ENCODE peak calls at places on chromosomes 13 and 19, in eight cellular contexts. One of them, this sample, is unnamed.

GRCh38 chr13:90315061-90315460 is 1032.4 kb upstream of the MIR17HG start:
- DNase-seq in cardiac muscle cell: no peak
- DNase-seq in PC-9: no peak
- DNase-seq in left ventricle myocardium superior: no peak
- DNase-seq in SW 1271: no peak
- DNase-seq in pancreas: no peak
- DNase-seq in mucosa of gallbladder: no peak
- DNase-seq in thoracic aorta: no peak
- DNase-seq in this sample: peak

GRCh38 chr13:50969691-50970090 is 60.1 kb downstream of the RNASEH2B start:
- DNase-seq in cardiac muscle cell: peak
- DNase-seq in PC-9: no peak
- DNase-seq in left ventricle myocardium superior: no peak
- DNase-seq in SW 1271: no peak
- DNase-seq in pancreas: no peak
- DNase-seq in mucosa of gallbladder: no peak
- DNase-seq in thoracic aorta: no peak
- DNase-seq in this sample: peak

GRCh38 chr19:31285744-31286143 is 63.5 kb downstream of the TSHZ3 start:
- DNase-seq in cardiac muscle cell: peak
- DNase-seq in PC-9: no peak
- DNase-seq in left ventricle myocardium superior: no peak
- DNase-seq in SW 1271: no peak
- DNase-seq in pancreas: no peak
- DNase-seq in mucosa of gallbladder: no peak
- DNase-seq in thoracic aorta: no peak
- DNase-seq in this sample: peak

GRCh38 chr19:46303702-46304397 is 7.0 kb downstream of the HIF3A start:
- DNase-seq in cardiac muscle cell: peak
- DNase-seq in PC-9: peak
- DNase-seq in left ventricle myocardium superior: peak
- DNase-seq in SW 1271: no peak
- DNase-seq in pancreas: peak
- DNase-seq in mucosa of gallbladder: peak
- DNase-seq in thoracic aorta: no peak
- DNase-seq in this sample: peak

GRCh38 chr13:34155931-34156607 is 338.1 kb downstream of the RFC3 start:
- DNase-seq in cardiac muscle cell: peak
- DNase-seq in PC-9: peak
- DNase-seq in left ventricle myocardium superior: no peak
- DNase-seq in SW 1271: peak
- DNase-seq in pancreas: no peak
- DNase-seq in mucosa of gallbladder: no peak
- DNase-seq in thoracic aorta: no peak
- DNase-seq in this sample: no peak

GRCh38 chr19:18167975-18168645 is 5.5 kb upstream of the IFI30 start:
- DNase-seq in cardiac muscle cell: peak
- DNase-seq in PC-9: no peak
- DNase-seq in left ventricle myocardium superior: peak
- DNase-seq in SW 1271: peak
- DNase-seq in pancreas: no peak
- DNase-seq in mucosa of gallbladder: no peak
- DNase-seq in thoracic aorta: no peak
- DNase-seq in this sample: peak

GRCh38 chr19:58054792-58055482 is 4.1 kb upstream of the ZNF135 start:
- DNase-seq in cardiac muscle cell: peak
- DNase-seq in PC-9: no peak
- DNase-seq in left ventricle myocardium superior: peak
- DNase-seq in SW 1271: no peak
- DNase-seq in pancreas: no peak
- DNase-seq in mucosa of gallbladder: peak
- DNase-seq in thoracic aorta: no peak
- DNase-seq in this sample: peak

GRCh38 chr13:62209539-62209938 is 793.9 kb upstream of the PCDH20 start:
- DNase-seq in cardiac muscle cell: no peak
- DNase-seq in PC-9: no peak
- DNase-seq in left ventricle myocardium superior: no peak
- DNase-seq in SW 1271: no peak
- DNase-seq in pancreas: no peak
- DNase-seq in mucosa of gallbladder: no peak
- DNase-seq in thoracic aorta: no peak
- DNase-seq in this sample: no peak

GRCh38 chr13:22061371-22061805 is 390.5 kb downstream of the FGF9 start:
- DNase-seq in cardiac muscle cell: no peak
- DNase-seq in PC-9: no peak
- DNase-seq in left ventricle myocardium superior: no peak
- DNase-seq in SW 1271: no peak
- DNase-seq in pancreas: no peak
- DNase-seq in mucosa of gallbladder: no peak
- DNase-seq in thoracic aorta: no peak
- DNase-seq in this sample: no peak

GRCh38 chr19:18889949-18890745 is 5.8 kb downstream of the CERS1 start:
- DNase-seq in cardiac muscle cell: no peak
- DNase-seq in PC-9: no peak
- DNase-seq in left ventricle myocardium superior: no peak
- DNase-seq in SW 1271: no peak
- DNase-seq in pancreas: no peak
- DNase-seq in mucosa of gallbladder: no peak
- DNase-seq in thoracic aorta: no peak
- DNase-seq in this sample: no peak

GRCh38 chr19:35037716-35038622 is 3.6 kb upstream of the HPN start:
- DNase-seq in cardiac muscle cell: peak
- DNase-seq in PC-9: no peak
- DNase-seq in left ventricle myocardium superior: no peak
- DNase-seq in SW 1271: no peak
- DNase-seq in pancreas: no peak
- DNase-seq in mucosa of gallbladder: no peak
- DNase-seq in thoracic aorta: no peak
- DNase-seq in this sample: no peak

GRCh38 chr19:44764975-44765948 is 12.4 kb upstream of the CBLC start:
- DNase-seq in cardiac muscle cell: no peak
- DNase-seq in PC-9: peak
- DNase-seq in left ventricle myocardium superior: no peak
- DNase-seq in SW 1271: no peak
- DNase-seq in pancreas: no peak
- DNase-seq in mucosa of gallbladder: no peak
- DNase-seq in thoracic aorta: no peak
- DNase-seq in this sample: no peak

GRCh38 chr13:43242040-43242439 is 218.7 kb downstream of the DNAJC15 start:
- DNase-seq in cardiac muscle cell: no peak
- DNase-seq in PC-9: no peak
- DNase-seq in left ventricle myocardium superior: no peak
- DNase-seq in SW 1271: no peak
- DNase-seq in pancreas: no peak
- DNase-seq in mucosa of gallbladder: no peak
- DNase-seq in thoracic aorta: no peak
- DNase-seq in this sample: no peak

GRCh38 chr19:35608250-35608649 is 4.3 kb upstream of the HAUS5 start:
- DNase-seq in cardiac muscle cell: no peak
- DNase-seq in PC-9: no peak
- DNase-seq in left ventricle myocardium superior: no peak
- DNase-seq in SW 1271: no peak
- DNase-seq in pancreas: no peak
- DNase-seq in mucosa of gallbladder: no peak
- DNase-seq in thoracic aorta: no peak
- DNase-seq in this sample: no peak

GRCh38 chr19:6071103-6071485 is 39.2 kb downstream of the RFX2 start:
- DNase-seq in cardiac muscle cell: peak
- DNase-seq in PC-9: no peak
- DNase-seq in left ventricle myocardium superior: no peak
- DNase-seq in SW 1271: no peak
- DNase-seq in pancreas: no peak
- DNase-seq in mucosa of gallbladder: no peak
- DNase-seq in thoracic aorta: no peak
- DNase-seq in this sample: no peak

GRCh38 chr19:55188620-55189019 is 8.5 kb upstream of the SYT5 start:
- DNase-seq in cardiac muscle cell: peak
- DNase-seq in PC-9: no peak
- DNase-seq in left ventricle myocardium superior: no peak
- DNase-seq in SW 1271: peak
- DNase-seq in pancreas: no peak
- DNase-seq in mucosa of gallbladder: no peak
- DNase-seq in thoracic aorta: no peak
- DNase-seq in this sample: no peak

GRCh38 chr13:106105153-106105552 is 430.3 kb downstream of the EFNB2 start:
- DNase-seq in cardiac muscle cell: no peak
- DNase-seq in PC-9: peak
- DNase-seq in left ventricle myocardium superior: no peak
- DNase-seq in SW 1271: no peak
- DNase-seq in pancreas: no peak
- DNase-seq in mucosa of gallbladder: no peak
- DNase-seq in thoracic aorta: no peak
- DNase-seq in this sample: no peak

GRCh38 chr13:32211788-32212187 is 103.4 kb downstream of the ZAR1L start:
- DNase-seq in cardiac muscle cell: peak
- DNase-seq in PC-9: no peak
- DNase-seq in left ventricle myocardium superior: no peak
- DNase-seq in SW 1271: no peak
- DNase-seq in pancreas: no peak
- DNase-seq in mucosa of gallbladder: no peak
- DNase-seq in thoracic aorta: no peak
- DNase-seq in this sample: no peak

GRCh38 chr19:18738961-18739690 is 52.0 kb downstream of the COMP start:
- DNase-seq in cardiac muscle cell: no peak
- DNase-seq in PC-9: no peak
- DNase-seq in left ventricle myocardium superior: no peak
- DNase-seq in SW 1271: no peak
- DNase-seq in pancreas: no peak
- DNase-seq in mucosa of gallbladder: no peak
- DNase-seq in thoracic aorta: no peak
- DNase-seq in this sample: no peak

GRCh38 chr19:54315956-54316355 is 3.0 kb upstream of the LILRA5 start:
- DNase-seq in cardiac muscle cell: no peak
- DNase-seq in PC-9: no peak
- DNase-seq in left ventricle myocardium superior: no peak
- DNase-seq in SW 1271: no peak
- DNase-seq in pancreas: no peak
- DNase-seq in mucosa of gallbladder: no peak
- DNase-seq in thoracic aorta: no peak
- DNase-seq in this sample: no peak

GRCh38 chr19:39409886-39410619 is 2.4 kb upstream of the PLEKHG2 start:
- DNase-seq in cardiac muscle cell: peak
- DNase-seq in PC-9: no peak
- DNase-seq in left ventricle myocardium superior: peak
- DNase-seq in SW 1271: no peak
- DNase-seq in pancreas: peak
- DNase-seq in mucosa of gallbladder: peak
- DNase-seq in thoracic aorta: no peak
- DNase-seq in this sample: peak

GRCh38 chr19:44260343-44260681 is 626 bp downstream of the ZNF233 start:
- DNase-seq in cardiac muscle cell: no peak
- DNase-seq in PC-9: no peak
- DNase-seq in left ventricle myocardium superior: no peak
- DNase-seq in SW 1271: no peak
- DNase-seq in pancreas: no peak
- DNase-seq in mucosa of gallbladder: no peak
- DNase-seq in thoracic aorta: no peak
- DNase-seq in this sample: peak

GRCh38 chr19:35911790-35912189 is 3.7 kb upstream of the TYROBP start:
- DNase-seq in cardiac muscle cell: no peak
- DNase-seq in PC-9: no peak
- DNase-seq in left ventricle myocardium superior: no peak
- DNase-seq in SW 1271: no peak
- DNase-seq in pancreas: peak
- DNase-seq in mucosa of gallbladder: peak
- DNase-seq in thoracic aorta: no peak
- DNase-seq in this sample: no peak

GRCh38 chr13:73372691-73373627 is 314.2 kb downstream of the KLF5 start:
- DNase-seq in cardiac muscle cell: no peak
- DNase-seq in PC-9: no peak
- DNase-seq in left ventricle myocardium superior: no peak
- DNase-seq in SW 1271: no peak
- DNase-seq in pancreas: no peak
- DNase-seq in mucosa of gallbladder: no peak
- DNase-seq in thoracic aorta: no peak
- DNase-seq in this sample: no peak

GRCh38 chr13:113970810-113971470 is 2.9 kb downstream of the C13orf46 start:
- DNase-seq in cardiac muscle cell: peak
- DNase-seq in PC-9: peak
- DNase-seq in left ventricle myocardium superior: peak
- DNase-seq in SW 1271: no peak
- DNase-seq in pancreas: peak
- DNase-seq in mucosa of gallbladder: peak
- DNase-seq in thoracic aorta: peak
- DNase-seq in this sample: no peak

GRCh38 chr19:33621065-33621785 is 528 bp upstream of the CHST8 start:
- DNase-seq in cardiac muscle cell: no peak
- DNase-seq in PC-9: no peak
- DNase-seq in left ventricle myocardium superior: no peak
- DNase-seq in SW 1271: no peak
- DNase-seq in pancreas: no peak
- DNase-seq in mucosa of gallbladder: no peak
- DNase-seq in thoracic aorta: no peak
- DNase-seq in this sample: no peak

GRCh38 chr19:2607712-2608601 is 94.5 kb downstream of the GNG7 start:
- DNase-seq in cardiac muscle cell: no peak
- DNase-seq in PC-9: no peak
- DNase-seq in left ventricle myocardium superior: no peak
- DNase-seq in SW 1271: no peak
- DNase-seq in pancreas: no peak
- DNase-seq in mucosa of gallbladder: no peak
- DNase-seq in thoracic aorta: no peak
- DNase-seq in this sample: no peak

GRCh38 chr19:17468302-17469091 is 1.8 kb upstream of the SLC27A1 start:
- DNase-seq in cardiac muscle cell: peak
- DNase-seq in PC-9: no peak
- DNase-seq in left ventricle myocardium superior: peak
- DNase-seq in SW 1271: no peak
- DNase-seq in pancreas: peak
- DNase-seq in mucosa of gallbladder: no peak
- DNase-seq in thoracic aorta: no peak
- DNase-seq in this sample: peak

GRCh38 chr13:30510811-30511371 is 45.2 kb upstream of the HMGB1 start:
- DNase-seq in cardiac muscle cell: no peak
- DNase-seq in PC-9: no peak
- DNase-seq in left ventricle myocardium superior: no peak
- DNase-seq in SW 1271: no peak
- DNase-seq in pancreas: no peak
- DNase-seq in mucosa of gallbladder: no peak
- DNase-seq in thoracic aorta: no peak
- DNase-seq in this sample: no peak

GRCh38 chr19:45218887-45219780 is 26.1 kb downstream of the EXOC3L2 start:
- DNase-seq in cardiac muscle cell: no peak
- DNase-seq in PC-9: no peak
- DNase-seq in left ventricle myocardium superior: no peak
- DNase-seq in SW 1271: no peak
- DNase-seq in pancreas: no peak
- DNase-seq in mucosa of gallbladder: no peak
- DNase-seq in thoracic aorta: no peak
- DNase-seq in this sample: no peak

GRCh38 chr19:44644391-44645016 is 794 bp downstream of the PVR start:
- DNase-seq in cardiac muscle cell: no peak
- DNase-seq in PC-9: peak
- DNase-seq in left ventricle myocardium superior: no peak
- DNase-seq in SW 1271: no peak
- DNase-seq in pancreas: peak
- DNase-seq in mucosa of gallbladder: no peak
- DNase-seq in thoracic aorta: no peak
- DNase-seq in this sample: peak

GRCh38 chr13:113513761-113514160 is 23.2 kb upstream of the DCUN1D2 start:
- DNase-seq in cardiac muscle cell: no peak
- DNase-seq in PC-9: no peak
- DNase-seq in left ventricle myocardium superior: no peak
- DNase-seq in SW 1271: no peak
- DNase-seq in pancreas: no peak
- DNase-seq in mucosa of gallbladder: no peak
- DNase-seq in thoracic aorta: no peak
- DNase-seq in this sample: no peak

GRCh38 chr13:74017301-74018092 is 116.7 kb downstream of the KLF12 start:
- DNase-seq in cardiac muscle cell: no peak
- DNase-seq in PC-9: no peak
- DNase-seq in left ventricle myocardium superior: no peak
- DNase-seq in SW 1271: no peak
- DNase-seq in pancreas: no peak
- DNase-seq in mucosa of gallbladder: no peak
- DNase-seq in thoracic aorta: no peak
- DNase-seq in this sample: no peak

GRCh38 chr19:33558846-33559245 is 37.3 kb upstream of the PEPD start:
- DNase-seq in cardiac muscle cell: no peak
- DNase-seq in PC-9: no peak
- DNase-seq in left ventricle myocardium superior: no peak
- DNase-seq in SW 1271: no peak
- DNase-seq in pancreas: no peak
- DNase-seq in mucosa of gallbladder: no peak
- DNase-seq in thoracic aorta: no peak
- DNase-seq in this sample: no peak

This sample was measured in neural progenitor cell.